ENCODE peak calls at places on chromosome 4, in eight cellular contexts. One of them, this sample, is unnamed.

GRCh38 chr4:55444822-55445221 is 49.1 kb downstream of the TMEM165 start:
- DNase-seq in HFF-Myc: no peak
- DNase-seq in HepG2: peak
- DNase-seq in fibroblast of mammary gland: peak
- DNase-seq in endodermal cell: no peak
- DNase-seq in cardiac muscle cell: peak
- DNase-seq in left ventricle myocardium inferior: no peak
- DNase-seq in AG10803: peak
- DNase-seq in this sample: no peak

GRCh38 chr4:89645512-89645911 is 191.4 kb downstream of the SNCA start:
- DNase-seq in HFF-Myc: no peak
- DNase-seq in HepG2: peak
- DNase-seq in fibroblast of mammary gland: no peak
- DNase-seq in endodermal cell: no peak
- DNase-seq in cardiac muscle cell: no peak
- DNase-seq in left ventricle myocardium inferior: no peak
- DNase-seq in AG10803: no peak
- DNase-seq in this sample: no peak

GRCh38 chr4:122602277-122603142 is 18.4 kb downstream of the IL21 start:
- DNase-seq in HFF-Myc: peak
- DNase-seq in HepG2: peak
- DNase-seq in fibroblast of mammary gland: peak
- DNase-seq in endodermal cell: peak
- DNase-seq in cardiac muscle cell: peak
- DNase-seq in left ventricle myocardium inferior: no peak
- DNase-seq in AG10803: peak
- DNase-seq in this sample: no peak

GRCh38 chr4:119570401-119570800 is 58.2 kb downstream of the PDE5A start:
- DNase-seq in HFF-Myc: no peak
- DNase-seq in HepG2: no peak
- DNase-seq in fibroblast of mammary gland: peak
- DNase-seq in endodermal cell: no peak
- DNase-seq in cardiac muscle cell: no peak
- DNase-seq in left ventricle myocardium inferior: no peak
- DNase-seq in AG10803: peak
- DNase-seq in this sample: no peak

GRCh38 chr4:103429283-103429682 is 231.1 kb upstream of the CENPE start:
- DNase-seq in HFF-Myc: no peak
- DNase-seq in HepG2: peak
- DNase-seq in fibroblast of mammary gland: no peak
- DNase-seq in endodermal cell: peak
- DNase-seq in cardiac muscle cell: peak
- DNase-seq in left ventricle myocardium inferior: no peak
- DNase-seq in AG10803: no peak
- DNase-seq in this sample: no peak

GRCh38 chr4:27308379-27308778 is 447.7 kb downstream of the STIM2 start:
- DNase-seq in HFF-Myc: no peak
- DNase-seq in HepG2: no peak
- DNase-seq in fibroblast of mammary gland: no peak
- DNase-seq in endodermal cell: no peak
- DNase-seq in cardiac muscle cell: no peak
- DNase-seq in left ventricle myocardium inferior: no peak
- DNase-seq in AG10803: no peak
- DNase-seq in this sample: no peak

GRCh38 chr4:123937612-123938011 is 541.0 kb downstream of the SPRY1 start:
- DNase-seq in HFF-Myc: no peak
- DNase-seq in HepG2: no peak
- DNase-seq in fibroblast of mammary gland: no peak
- DNase-seq in endodermal cell: no peak
- DNase-seq in cardiac muscle cell: no peak
- DNase-seq in left ventricle myocardium inferior: no peak
- DNase-seq in AG10803: no peak
- DNase-seq in this sample: no peak

GRCh38 chr4:53889335-53890084 is 174.9 kb downstream of the CHIC2 start:
- DNase-seq in HFF-Myc: no peak
- DNase-seq in HepG2: no peak
- DNase-seq in fibroblast of mammary gland: peak
- DNase-seq in endodermal cell: no peak
- DNase-seq in cardiac muscle cell: no peak
- DNase-seq in left ventricle myocardium inferior: no peak
- DNase-seq in AG10803: no peak
- DNase-seq in this sample: no peak

GRCh38 chr4:76429636-76430035 is 5.4 kb upstream of the SHROOM3 start:
- DNase-seq in HFF-Myc: no peak
- DNase-seq in HepG2: no peak
- DNase-seq in fibroblast of mammary gland: no peak
- DNase-seq in endodermal cell: no peak
- DNase-seq in cardiac muscle cell: no peak
- DNase-seq in left ventricle myocardium inferior: no peak
- DNase-seq in AG10803: no peak
- DNase-seq in this sample: no peak

GRCh38 chr4:152304220-152304619 is 231.7 kb downstream of the FBXW7 start:
- DNase-seq in HFF-Myc: no peak
- DNase-seq in HepG2: no peak
- DNase-seq in fibroblast of mammary gland: peak
- DNase-seq in endodermal cell: no peak
- DNase-seq in cardiac muscle cell: no peak
- DNase-seq in left ventricle myocardium inferior: no peak
- DNase-seq in AG10803: peak
- DNase-seq in this sample: no peak

GRCh38 chr4:61308033-61308432 is 107.9 kb downstream of the ADGRL3 start:
- DNase-seq in HFF-Myc: no peak
- DNase-seq in HepG2: no peak
- DNase-seq in fibroblast of mammary gland: no peak
- DNase-seq in endodermal cell: no peak
- DNase-seq in cardiac muscle cell: no peak
- DNase-seq in left ventricle myocardium inferior: no peak
- DNase-seq in AG10803: no peak
- DNase-seq in this sample: no peak

GRCh38 chr4:113070755-113071154 is 21.3 kb downstream of the ANK2 start:
- DNase-seq in HFF-Myc: no peak
- DNase-seq in HepG2: no peak
- DNase-seq in fibroblast of mammary gland: no peak
- DNase-seq in endodermal cell: no peak
- DNase-seq in cardiac muscle cell: no peak
- DNase-seq in left ventricle myocardium inferior: no peak
- DNase-seq in AG10803: no peak
- DNase-seq in this sample: no peak

GRCh38 chr4:86934772-86935498 is at the start of gene AFF1:
- DNase-seq in HFF-Myc: peak
- DNase-seq in HepG2: peak
- DNase-seq in fibroblast of mammary gland: peak
- DNase-seq in endodermal cell: peak
- DNase-seq in cardiac muscle cell: peak
- DNase-seq in left ventricle myocardium inferior: peak
- DNase-seq in AG10803: peak
- DNase-seq in this sample: peak

GRCh38 chr4:136754810-136755530 is 777.3 kb downstream of the PCDH18 start:
- DNase-seq in HFF-Myc: no peak
- DNase-seq in HepG2: no peak
- DNase-seq in fibroblast of mammary gland: no peak
- DNase-seq in endodermal cell: no peak
- DNase-seq in cardiac muscle cell: no peak
- DNase-seq in left ventricle myocardium inferior: no peak
- DNase-seq in AG10803: no peak
- DNase-seq in this sample: no peak

GRCh38 chr4:183099537-183100297 is 660 bp downstream of the WWC2 start:
- DNase-seq in HFF-Myc: no peak
- DNase-seq in HepG2: peak
- DNase-seq in fibroblast of mammary gland: no peak
- DNase-seq in endodermal cell: peak
- DNase-seq in cardiac muscle cell: peak
- DNase-seq in left ventricle myocardium inferior: peak
- DNase-seq in AG10803: no peak
- DNase-seq in this sample: peak
- TF ChIP-seq CTCF in HFF-Myc: no peak
- TF ChIP-seq CTCF in HepG2: peak
- TF ChIP-seq CTCF in fibroblast of mammary gland: no peak
- TF ChIP-seq CTCF in endodermal cell: peak
- TF ChIP-seq CTCF in cardiac muscle cell: peak
- TF ChIP-seq CTCF in left ventricle myocardium inferior: peak
- TF ChIP-seq CTCF in AG10803: peak
- TF ChIP-seq CTCF in this sample: peak

GRCh38 chr4:154417358-154417673 is 74.3 kb downstream of the DCHS2 start:
- DNase-seq in HFF-Myc: no peak
- DNase-seq in HepG2: no peak
- DNase-seq in fibroblast of mammary gland: no peak
- DNase-seq in endodermal cell: no peak
- DNase-seq in cardiac muscle cell: no peak
- DNase-seq in left ventricle myocardium inferior: no peak
- DNase-seq in AG10803: no peak
- DNase-seq in this sample: no peak
- H3K4me3 ChIP-seq in HFF-Myc: peak
- H3K4me3 ChIP-seq in HepG2: no peak
- H3K4me3 ChIP-seq in fibroblast of mammary gland: peak
- H3K4me3 ChIP-seq in endodermal cell: peak
- H3K4me3 ChIP-seq in cardiac muscle cell: peak
- H3K4me3 ChIP-seq in left ventricle myocardium inferior: peak
- H3K4me3 ChIP-seq in AG10803: peak
- H3K4me3 ChIP-seq in this sample: no peak

DNA sequence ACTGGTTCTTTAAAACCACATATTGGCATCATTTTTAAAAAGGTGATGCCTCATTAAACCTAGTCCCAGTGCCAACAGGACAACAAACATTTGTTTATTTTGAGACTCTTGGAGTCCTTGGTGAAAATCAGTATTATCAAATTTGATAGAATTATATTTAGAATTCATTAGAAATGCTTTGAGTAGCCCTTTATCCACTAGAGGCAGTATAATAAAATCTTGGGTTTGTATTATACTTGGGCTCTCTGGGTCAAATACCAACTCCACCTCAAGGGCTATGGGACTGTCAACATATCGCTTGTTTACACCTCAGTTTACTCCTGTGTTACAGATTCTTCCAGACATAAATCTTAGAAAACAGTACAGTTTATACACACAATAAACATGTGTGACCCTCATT is 335.7 kb upstream of the FSTL5 start:
- DNase-seq in HFF-Myc: no peak
- DNase-seq in HepG2: no peak
- DNase-seq in fibroblast of mammary gland: no peak
- DNase-seq in endodermal cell: no peak
- DNase-seq in cardiac muscle cell: no peak
- DNase-seq in left ventricle myocardium inferior: no peak
- DNase-seq in AG10803: no peak
- DNase-seq in this sample: no peak
- TF ChIP-seq CTCF in HFF-Myc: no peak
- TF ChIP-seq CTCF in HepG2: no peak
- TF ChIP-seq CTCF in fibroblast of mammary gland: peak
- TF ChIP-seq CTCF in endodermal cell: peak
- TF ChIP-seq CTCF in cardiac muscle cell: peak
- TF ChIP-seq CTCF in left ventricle myocardium inferior: peak
- TF ChIP-seq CTCF in AG10803: peak
- TF ChIP-seq CTCF in this sample: peak

GRCh38 chr4:1793940-1794808 is 1.1 kb downstream of the FGFR3 start:
- DNase-seq in HFF-Myc: no peak
- DNase-seq in HepG2: no peak
- DNase-seq in fibroblast of mammary gland: no peak
- DNase-seq in endodermal cell: peak
- DNase-seq in cardiac muscle cell: peak
- DNase-seq in left ventricle myocardium inferior: no peak
- DNase-seq in AG10803: no peak
- DNase-seq in this sample: no peak
- H3K4me3 ChIP-seq in HFF-Myc: peak
- H3K4me3 ChIP-seq in HepG2: peak
- H3K4me3 ChIP-seq in fibroblast of mammary gland: no peak
- H3K4me3 ChIP-seq in endodermal cell: peak
- H3K4me3 ChIP-seq in cardiac muscle cell: peak
- H3K4me3 ChIP-seq in left ventricle myocardium inferior: peak
- H3K4me3 ChIP-seq in AG10803: no peak
- H3K4me3 ChIP-seq in this sample: peak

DNA sequence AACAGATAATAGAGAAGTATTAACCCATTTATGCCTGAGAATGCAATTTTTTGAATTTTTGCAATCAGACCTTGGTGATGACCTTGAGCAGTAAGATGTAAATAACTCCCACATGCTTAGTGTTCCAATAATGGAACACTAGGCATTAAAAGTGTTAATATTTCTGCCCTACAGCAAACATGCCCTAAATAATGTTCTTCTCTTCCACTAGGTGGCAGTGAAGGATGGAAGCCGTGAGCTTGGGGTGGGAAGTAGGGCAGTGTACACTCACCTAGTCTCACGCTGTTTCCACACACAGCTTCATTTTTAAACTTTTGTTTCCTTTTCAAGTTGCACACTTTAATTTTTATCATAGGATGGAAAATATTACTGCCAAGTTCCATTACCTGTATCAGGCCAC is 613.1 kb upstream of the HS3ST1 start:
- DNase-seq in HFF-Myc: no peak
- DNase-seq in HepG2: no peak
- DNase-seq in fibroblast of mammary gland: no peak
- DNase-seq in endodermal cell: no peak
- DNase-seq in cardiac muscle cell: peak
- DNase-seq in left ventricle myocardium inferior: no peak
- DNase-seq in AG10803: no peak
- DNase-seq in this sample: no peak
- TF ChIP-seq CTCF in HFF-Myc: no peak
- TF ChIP-seq CTCF in HepG2: peak
- TF ChIP-seq CTCF in fibroblast of mammary gland: peak
- TF ChIP-seq CTCF in endodermal cell: peak
- TF ChIP-seq CTCF in cardiac muscle cell: peak
- TF ChIP-seq CTCF in left ventricle myocardium inferior: peak
- TF ChIP-seq CTCF in AG10803: no peak
- TF ChIP-seq CTCF in this sample: no peak

GRCh38 chr4:80266267-80266901 is at the start of gene FGF5:
- DNase-seq in HFF-Myc: peak
- DNase-seq in HepG2: no peak
- DNase-seq in fibroblast of mammary gland: peak
- DNase-seq in endodermal cell: peak
- DNase-seq in cardiac muscle cell: peak
- DNase-seq in left ventricle myocardium inferior: peak
- DNase-seq in AG10803: peak
- DNase-seq in this sample: peak

GRCh38 chr4:80264352-80264647 is 2.2 kb upstream of the FGF5 start:
- DNase-seq in HFF-Myc: no peak
- DNase-seq in HepG2: no peak
- DNase-seq in fibroblast of mammary gland: no peak
- DNase-seq in endodermal cell: peak
- DNase-seq in cardiac muscle cell: no peak
- DNase-seq in left ventricle myocardium inferior: no peak
- DNase-seq in AG10803: no peak
- DNase-seq in this sample: no peak

GRCh38 chr4:80264825-80265224 is 1.6 kb upstream of the FGF5 start:
- DNase-seq in HFF-Myc: no peak
- DNase-seq in HepG2: no peak
- DNase-seq in fibroblast of mammary gland: no peak
- DNase-seq in endodermal cell: no peak
- DNase-seq in cardiac muscle cell: no peak
- DNase-seq in left ventricle myocardium inferior: no peak
- DNase-seq in AG10803: no peak
- DNase-seq in this sample: no peak

GRCh38 chr4:80266902-80267380 is 477 bp downstream of the FGF5 start:
- DNase-seq in HFF-Myc: no peak
- DNase-seq in HepG2: no peak
- DNase-seq in fibroblast of mammary gland: peak
- DNase-seq in endodermal cell: no peak
- DNase-seq in cardiac muscle cell: peak
- DNase-seq in left ventricle myocardium inferior: no peak
- DNase-seq in AG10803: peak
- DNase-seq in this sample: no peak

GRCh38 chr4:80265571-80266266 is 745 bp upstream of the FGF5 start:
- DNase-seq in HFF-Myc: no peak
- DNase-seq in HepG2: no peak
- DNase-seq in fibroblast of mammary gland: peak
- DNase-seq in endodermal cell: peak
- DNase-seq in cardiac muscle cell: peak
- DNase-seq in left ventricle myocardium inferior: no peak
- DNase-seq in AG10803: peak
- DNase-seq in this sample: no peak
- H3K4me3 ChIP-seq in HFF-Myc: peak
- H3K4me3 ChIP-seq in HepG2: no peak
- H3K4me3 ChIP-seq in fibroblast of mammary gland: peak
- H3K4me3 ChIP-seq in endodermal cell: peak
- H3K4me3 ChIP-seq in cardiac muscle cell: peak
- H3K4me3 ChIP-seq in left ventricle myocardium inferior: peak
- H3K4me3 ChIP-seq in AG10803: peak
- H3K4me3 ChIP-seq in this sample: no peak

This sample was measured in body of pancreas.